ENCODE peak calls at places on chromosomes 5 and 9, in five cellular contexts. I is HFFc6; H is nephron progenitor cell; Q is upper lobe of right lung; P is effector memory CD4-positive, alpha-beta T cell. G is an unnamed sample.

GRCh38 chr5:134464988-134465855 is 53.5 kb upstream of the CDKN2AIPNL start:
- DNase-seq in I (no peak), H (no peak), P (no peak), Q (peak), G (no peak)

GRCh38 chr9:121667214-121667613 is 15.8 kb downstream of the DAB2IP start:
- DNase-seq in Q (no peak), H (no peak), P (no peak), I (no peak), G (no peak)

GRCh38 chr5:67494186-67494842 is 297.7 kb upstream of the CD180 start:
- DNase-seq in P (no peak), I (no peak), Q (no peak), H (no peak), G (no peak)

GRCh38 chr5:160242140-160242539 is 12.8 kb downstream of the FABP6 start:
- DNase-seq in Q (no peak), I (no peak), P (no peak), H (no peak), G (no peak)

GRCh38 chr5:35233601-35234000 is 3.3 kb upstream of the PRLR start:
- DNase-seq in Q (no peak), H (no peak), P (no peak), I (no peak), G (no peak)

GRCh38 chr5:93715327-93715726 is 26.1 kb downstream of the POU5F2 start:
- DNase-seq in I (no peak), H (no peak), P (no peak), Q (no peak), G (peak)

GRCh38 chr5:167241436-167242067 is 1049.9 kb upstream of the WWC1 start:
- DNase-seq in H (no peak), I (no peak), P (no peak), Q (no peak), G (no peak)

GRCh38 chr9:91245432-91246313 is 116.0 kb downstream of the AUH start:
- DNase-seq in Q (no peak), I (no peak), P (no peak), H (no peak), G (no peak)

GRCh38 chr9:114006155-114006550 is 71.9 kb downstream of the AMBP start:
- DNase-seq in Q (no peak), P (no peak), I (no peak), H (no peak), G (peak)

GRCh38 chr9:33418090-33418489 is 15.7 kb upstream of the AQP7 start:
- DNase-seq in H (no peak), I (no peak), P (no peak), Q (no peak), G (no peak)

GRCh38 chr5:63022403-63022802 is 443.8 kb downstream of the LRRC70 start:
- DNase-seq in Q (no peak), H (no peak), I (no peak), P (no peak), G (no peak)

GRCh38 chr5:56270568-56271392 is 37.6 kb upstream of the ANKRD55 start:
- DNase-seq in H (peak), Q (peak), P (peak), I (peak), G (peak)

GRCh38 chr5:128632264-128632663 is 94.2 kb upstream of the FBN2 start:
- DNase-seq in Q (no peak), P (no peak), H (no peak), I (no peak), G (no peak)

GRCh38 chr9:87525546-87526303 is 28.1 kb downstream of the DAPK1 start:
- DNase-seq in H (no peak), P (no peak), I (no peak), Q (no peak), G (no peak)

GRCh38 chr9:127927457-127928231 is 2.9 kb downstream of the PIP5KL1 start:
- DNase-seq in H (peak), I (no peak), Q (peak), P (peak), G (no peak)

GRCh38 chr9:77020438-77021264 is 1.2 kb downstream of the FOXB2 start:
- DNase-seq in P (no peak), Q (no peak), I (no peak), H (peak), G (peak)

GRCh38 chr5:81517462-81517861 is 123.5 kb upstream of the ACOT12 start:
- DNase-seq in P (no peak), H (no peak), Q (no peak), I (no peak), G (no peak)

GRCh38 chr5:154472871-154473580 is 5.0 kb downstream of the HAND1 start:
- DNase-seq in I (no peak), H (no peak), Q (no peak), P (no peak), G (no peak)

GRCh38 chr5:144844086-144844485 is 673.4 kb downstream of the KCTD16 start:
- DNase-seq in H (no peak), Q (no peak), P (no peak), I (peak), G (no peak)

GRCh38 chr5:5466227-5466626 is 43.8 kb downstream of the ICE1 start:
- DNase-seq in Q (no peak), I (no peak), P (no peak), H (no peak), G (no peak)

GRCh38 chr9:105171076-105171475 is 73.4 kb upstream of the SLC44A1 start:
- DNase-seq in H (no peak), P (no peak), I (no peak), Q (no peak), G (no peak)

GRCh38 chr5:147093138-147093537 is 141.7 kb upstream of the STK32A start:
- DNase-seq in P (no peak), I (no peak), Q (no peak), H (no peak), G (no peak)

GRCh38 chr9:128298535-128299482 is 22.7 kb downstream of the SWI5 start:
- DNase-seq in P (no peak), H (no peak), I (no peak), Q (no peak), G (no peak)

GRCh38 chr9:113598451-113598850 is 134.9 kb downstream of the RGS3 start:
- DNase-seq in P (no peak), I (no peak), Q (no peak), H (no peak), G (no peak)

GRCh38 chr5:16886366-16886736 is 49.7 kb downstream of the MYO10 start:
- DNase-seq in Q (no peak), I (peak), P (no peak), H (no peak), G (no peak)

GRCh38 chr9:29214162-29214520 is 1640.9 kb upstream of the C9orf72 start:
- DNase-seq in H (peak), Q (no peak), I (no peak), P (no peak), G (peak)

GRCh38 chr5:57532513-57533497 is 50.2 kb upstream of the ACTBL2 start:
- DNase-seq in Q (no peak), I (peak), H (no peak), P (no peak), G (no peak)

GRCh38 chr5:172760933-172761332 is 10.1 kb downstream of the DUSP1 start:
- DNase-seq in Q (no peak), P (no peak), H (no peak), I (no peak), G (no peak)

GRCh38 chr5:98905857-98906688 is 22.7 kb downstream of the CHD1 start:
- DNase-seq in H (no peak), I (peak), P (no peak), Q (no peak), G (no peak)

GRCh38 chr5:173395257-173395932 is 67.2 kb upstream of the STC2 start:
- DNase-seq in P (no peak), H (no peak), Q (no peak), I (peak), G (no peak)

GRCh38 chr9:83066771-83067170 is 3.8 kb upstream of the RASEF start:
- DNase-seq in H (no peak), I (peak), Q (no peak), P (no peak), G (no peak)

GRCh38 chr5:10634056-10634455 is 70.2 kb downstream of the ANKRD33B start:
- DNase-seq in P (no peak), Q (no peak), H (no peak), I (no peak), G (no peak)

GRCh38 chr9:90140131-90140818 is 502.3 kb downstream of the DIRAS2 start:
- DNase-seq in I (no peak), H (peak), P (no peak), Q (no peak), G (no peak)

G was measured in D341Med.